ENCODE peak calls at places on chromosome 10, in seven cellular contexts. One of them, this sample, is unnamed.

GRCh38 chr10:68560201-68560915 is at the start of gene TET1:
- DNase-seq in HCT116: peak; percentile 33
- DNase-seq in H1: peak; percentile 97
- DNase-seq in K562: peak; percentile 91
- DNase-seq in GM23338: peak; percentile 96
- DNase-seq in HepG2: peak; percentile 64
- DNase-seq in GM12878: no peak
- DNase-seq in this sample: no peak

GRCh38 chr10:127945335-127945734 is 38.4 kb downstream of the PTPRE start:
- DNase-seq in HCT116: peak; percentile 74
- DNase-seq in H1: no peak
- DNase-seq in K562: no peak
- DNase-seq in GM23338: no peak
- DNase-seq in HepG2: no peak
- DNase-seq in GM12878: no peak
- DNase-seq in this sample: peak; percentile 94

GRCh38 chr10:66943590-66943989 is 17.8 kb downstream of the LRRTM3 start:
- DNase-seq in HCT116: no peak
- DNase-seq in H1: no peak
- DNase-seq in K562: no peak
- DNase-seq in GM23338: no peak
- DNase-seq in HepG2: no peak
- DNase-seq in GM12878: no peak
- DNase-seq in this sample: no peak

GRCh38 chr10:20147679-20148078 is 331.4 kb downstream of the PLXDC2 start:
- DNase-seq in HCT116: no peak
- DNase-seq in H1: no peak
- DNase-seq in K562: no peak
- DNase-seq in GM23338: no peak
- DNase-seq in HepG2: no peak
- DNase-seq in GM12878: no peak
- DNase-seq in this sample: no peak

GRCh38 chr10:68876246-68876918 is 24.7 kb upstream of the DDX50 start:
- DNase-seq in HCT116: no peak
- DNase-seq in H1: no peak
- DNase-seq in K562: no peak
- DNase-seq in GM23338: no peak
- DNase-seq in HepG2: peak; percentile 96
- DNase-seq in GM12878: no peak
- DNase-seq in this sample: no peak

GRCh38 chr10:103445767-103446567 is 6.2 kb downstream of the CALHM2 start:
- DNase-seq in HCT116: no peak
- DNase-seq in H1: no peak
- DNase-seq in K562: no peak
- DNase-seq in GM23338: no peak
- DNase-seq in HepG2: no peak
- DNase-seq in GM12878: no peak
- DNase-seq in this sample: peak; percentile 76

GRCh38 chr10:84310470-84310869 is 17.9 kb upstream of the CCSER2 start:
- DNase-seq in HCT116: no peak
- DNase-seq in H1: no peak
- DNase-seq in K562: peak; percentile 53
- DNase-seq in GM23338: no peak
- DNase-seq in HepG2: no peak
- DNase-seq in GM12878: no peak
- DNase-seq in this sample: no peak

GRCh38 chr10:104267721-104268690 is 978 bp upstream of the GSTO2 start:
- DNase-seq in HCT116: no peak
- DNase-seq in H1: no peak
- DNase-seq in K562: no peak
- DNase-seq in GM23338: no peak
- DNase-seq in HepG2: no peak
- DNase-seq in GM12878: no peak
- DNase-seq in this sample: no peak

GRCh38 chr10:91796332-91797076 is 1.7 kb upstream of the TNKS2 start:
- DNase-seq in HCT116: no peak
- DNase-seq in H1: peak; percentile 65
- DNase-seq in K562: peak; percentile 55
- DNase-seq in GM23338: peak; percentile 72
- DNase-seq in HepG2: peak; percentile 4
- DNase-seq in GM12878: peak; percentile 64
- DNase-seq in this sample: peak; percentile 32

GRCh38 chr10:110556993-110557601 is 10.4 kb upstream of the SMC3 start:
- DNase-seq in HCT116: peak; percentile 73
- DNase-seq in H1: peak; percentile 70
- DNase-seq in K562: peak; percentile 75
- DNase-seq in GM23338: peak; percentile 93
- DNase-seq in HepG2: peak; percentile 24
- DNase-seq in GM12878: no peak
- DNase-seq in this sample: peak; percentile 44

GRCh38 chr10:126252884-126253612 is 135.2 kb downstream of the ADAM12 start:
- DNase-seq in HCT116: no peak
- DNase-seq in H1: no peak
- DNase-seq in K562: peak; percentile 16
- DNase-seq in GM23338: no peak
- DNase-seq in HepG2: no peak
- DNase-seq in GM12878: no peak
- DNase-seq in this sample: peak; percentile 7

GRCh38 chr10:24858244-24858907 is 94.0 kb downstream of the PRTFDC1 start:
- DNase-seq in HCT116: no peak
- DNase-seq in H1: no peak
- DNase-seq in K562: no peak
- DNase-seq in GM23338: peak; percentile 37
- DNase-seq in HepG2: no peak
- DNase-seq in GM12878: no peak
- DNase-seq in this sample: peak; percentile 69

GRCh38 chr10:77392851-77393250 is 244.8 kb downstream of the KCNMA1 start:
- DNase-seq in HCT116: peak; percentile 50
- DNase-seq in H1: no peak
- DNase-seq in K562: no peak
- DNase-seq in GM23338: no peak
- DNase-seq in HepG2: no peak
- DNase-seq in GM12878: no peak
- DNase-seq in this sample: peak; percentile 93

GRCh38 chr10:14374745-14375445 is 44.2 kb upstream of the FRMD4A start:
- DNase-seq in HCT116: no peak
- DNase-seq in H1: no peak
- DNase-seq in K562: no peak
- DNase-seq in GM23338: no peak
- DNase-seq in HepG2: no peak
- DNase-seq in GM12878: no peak
- DNase-seq in this sample: no peak

GRCh38 chr10:16384064-16384463 is 52.7 kb upstream of the PTER start:
- DNase-seq in HCT116: no peak
- DNase-seq in H1: no peak
- DNase-seq in K562: no peak
- DNase-seq in GM23338: no peak
- DNase-seq in HepG2: no peak
- DNase-seq in GM12878: no peak
- DNase-seq in this sample: no peak

GRCh38 chr10:127145173-127145572 is 51.2 kb downstream of the INSYN2A start:
- DNase-seq in HCT116: peak; percentile 24
- DNase-seq in H1: no peak
- DNase-seq in K562: no peak
- DNase-seq in GM23338: no peak
- DNase-seq in HepG2: no peak
- DNase-seq in GM12878: no peak
- DNase-seq in this sample: peak; percentile 7

GRCh38 chr10:97103682-97104081 is 82.1 kb downstream of the SLIT1 start:
- DNase-seq in HCT116: no peak
- DNase-seq in H1: no peak
- DNase-seq in K562: no peak
- DNase-seq in GM23338: no peak
- DNase-seq in HepG2: no peak
- DNase-seq in GM12878: no peak
- DNase-seq in this sample: no peak

GRCh38 chr10:85612833-85613232 is 753.8 kb downstream of the GRID1 start:
- DNase-seq in HCT116: peak; percentile 8
- DNase-seq in H1: peak; percentile 62
- DNase-seq in K562: no peak
- DNase-seq in GM23338: peak; percentile 33
- DNase-seq in HepG2: no peak
- DNase-seq in GM12878: no peak
- DNase-seq in this sample: no peak

GRCh38 chr10:68105820-68106219 is 3.5 kb upstream of the MYPN start:
- DNase-seq in HCT116: no peak
- DNase-seq in H1: no peak
- DNase-seq in K562: no peak
- DNase-seq in GM23338: no peak
- DNase-seq in HepG2: no peak
- DNase-seq in GM12878: no peak
- DNase-seq in this sample: no peak

GRCh38 chr10:86130737-86131475 is 235.7 kb downstream of the GRID1 start:
- DNase-seq in HCT116: no peak
- DNase-seq in H1: no peak
- DNase-seq in K562: no peak
- DNase-seq in GM23338: no peak
- DNase-seq in HepG2: no peak
- DNase-seq in GM12878: no peak
- DNase-seq in this sample: no peak

GRCh38 chr10:96714031-96714590 is 6.2 kb downstream of the PIK3AP1 start:
- DNase-seq in HCT116: no peak
- DNase-seq in H1: no peak
- DNase-seq in K562: no peak
- DNase-seq in GM23338: no peak
- DNase-seq in HepG2: no peak
- DNase-seq in GM12878: no peak
- DNase-seq in this sample: no peak

GRCh38 chr10:15775513-15775912 is 55.8 kb upstream of the ITGA8 start:
- DNase-seq in HCT116: no peak
- DNase-seq in H1: no peak
- DNase-seq in K562: no peak
- DNase-seq in GM23338: no peak
- DNase-seq in HepG2: no peak
- DNase-seq in GM12878: no peak
- DNase-seq in this sample: no peak

GRCh38 chr10:58175990-58176910 is 91.4 kb downstream of the IPMK start:
- DNase-seq in HCT116: no peak
- DNase-seq in H1: no peak
- DNase-seq in K562: peak; percentile 27
- DNase-seq in GM23338: peak; percentile 48
- DNase-seq in HepG2: no peak
- DNase-seq in GM12878: no peak
- DNase-seq in this sample: peak; percentile 24

DNA sequence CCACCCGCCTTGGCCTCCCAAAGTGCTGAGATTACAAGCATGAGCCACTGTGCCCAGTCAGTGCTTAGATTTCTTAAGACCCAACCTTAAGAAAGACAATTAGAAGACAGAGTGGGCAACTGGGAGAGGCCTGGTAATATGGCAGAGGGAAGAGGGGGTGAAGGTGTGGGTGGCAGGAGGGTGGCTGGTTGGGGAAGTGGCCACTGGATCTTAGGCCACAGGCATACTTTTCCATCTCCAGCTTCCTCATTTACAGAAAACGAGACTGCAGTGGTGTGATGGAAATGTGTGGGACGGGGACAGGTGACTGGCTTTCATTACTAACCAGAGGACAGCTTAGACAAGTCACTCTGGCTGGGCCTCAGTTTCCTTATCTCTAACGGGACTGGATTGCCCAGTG is 1.0 kb upstream of the FFAR4 start:
- DNase-seq in HCT116: no peak
- DNase-seq in H1: no peak
- DNase-seq in K562: no peak
- DNase-seq in GM23338: no peak
- DNase-seq in HepG2: no peak
- DNase-seq in GM12878: no peak
- DNase-seq in this sample: no peak
- TF ChIP-seq POLR2AphosphoS5 in HCT116: no peak
- TF ChIP-seq POLR2AphosphoS5 in H1: no peak
- TF ChIP-seq POLR2AphosphoS5 in K562: no peak
- TF ChIP-seq POLR2AphosphoS5 in GM23338: no peak
- TF ChIP-seq POLR2AphosphoS5 in HepG2: no peak
- TF ChIP-seq POLR2AphosphoS5 in GM12878: no peak
- TF ChIP-seq POLR2AphosphoS5 in this sample: no peak

GRCh38 chr10:124291009-124291671 is 127.6 kb downstream of the OAT start:
- DNase-seq in HCT116: no peak
- DNase-seq in H1: no peak
- DNase-seq in K562: no peak
- DNase-seq in GM23338: no peak
- DNase-seq in HepG2: no peak
- DNase-seq in GM12878: no peak
- DNase-seq in this sample: no peak

GRCh38 chr10:124287791-124288190 is 130.9 kb downstream of the OAT start:
- DNase-seq in HCT116: no peak
- DNase-seq in H1: no peak
- DNase-seq in K562: no peak
- DNase-seq in GM23338: no peak
- DNase-seq in HepG2: no peak
- DNase-seq in GM12878: no peak
- DNase-seq in this sample: no peak

GRCh38 chr10:124290095-124290795 is 128.5 kb downstream of the OAT start:
- DNase-seq in HCT116: no peak
- DNase-seq in H1: no peak
- DNase-seq in K562: peak; percentile 39
- DNase-seq in GM23338: no peak
- DNase-seq in HepG2: no peak
- DNase-seq in GM12878: peak; percentile 80
- DNase-seq in this sample: no peak

GRCh38 chr10:124287071-124287685 is 131.5 kb downstream of the OAT start:
- DNase-seq in HCT116: no peak
- DNase-seq in H1: no peak
- DNase-seq in K562: no peak
- DNase-seq in GM23338: no peak
- DNase-seq in HepG2: no peak
- DNase-seq in GM12878: no peak
- DNase-seq in this sample: no peak

GRCh38 chr10:124288928-124289921 is 129.5 kb downstream of the OAT start:
- DNase-seq in HCT116: no peak
- DNase-seq in H1: no peak
- DNase-seq in K562: no peak
- DNase-seq in GM23338: no peak
- DNase-seq in HepG2: no peak
- DNase-seq in GM12878: no peak
- DNase-seq in this sample: no peak
- TF ChIP-seq EZH2 in HCT116: no peak
- TF ChIP-seq EZH2 in H1: no peak
- TF ChIP-seq EZH2 in K562: no peak
- TF ChIP-seq EZH2 in GM23338: no peak
- TF ChIP-seq EZH2 in HepG2: no peak
- TF ChIP-seq EZH2 in GM12878: no peak
- TF ChIP-seq EZH2 in this sample: no peak

DNA sequence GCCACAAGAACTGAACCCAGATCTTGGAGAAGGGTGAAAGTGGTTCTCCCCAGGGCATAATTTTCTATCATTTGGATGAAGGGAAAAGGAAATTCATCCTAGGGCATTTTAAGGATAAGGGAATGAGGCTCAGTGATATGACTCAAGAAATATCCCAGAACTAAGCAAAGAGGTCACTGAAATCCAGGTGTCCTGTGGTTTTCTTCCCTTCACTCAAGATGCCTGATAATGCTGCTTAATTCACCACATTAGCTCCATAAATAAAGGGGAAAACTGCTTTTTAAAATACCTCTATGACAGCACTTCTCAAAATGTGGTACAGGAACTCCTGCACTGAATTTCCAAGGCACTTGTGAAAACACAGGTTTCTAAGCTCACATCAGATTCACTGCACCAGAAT is 2.7 kb downstream of the IFIT3 start:
- DNase-seq in HCT116: no peak
- DNase-seq in H1: no peak
- DNase-seq in K562: no peak
- DNase-seq in GM23338: no peak
- DNase-seq in HepG2: no peak
- DNase-seq in GM12878: no peak
- DNase-seq in this sample: no peak
- H3K4me2 ChIP-seq in HCT116: no peak overlapping the region
- H3K4me2 ChIP-seq in H1: no peak overlapping the region
- H3K4me2 ChIP-seq in K562: no peak overlapping the region
- H3K4me2 ChIP-seq in GM23338: no peak overlapping the region
- H3K4me2 ChIP-seq in HepG2: no peak overlapping the region
- H3K4me2 ChIP-seq in GM12878: peak overlapping the region; percentile 77
- H3K4me2 ChIP-seq in this sample: no peak overlapping the region

GRCh38 chr10:75202321-75203096 is 8.1 kb upstream of the VDAC2 start:
- DNase-seq in HCT116: no peak
- DNase-seq in H1: no peak
- DNase-seq in K562: no peak
- DNase-seq in GM23338: no peak
- DNase-seq in HepG2: peak; percentile 41
- DNase-seq in GM12878: no peak
- DNase-seq in this sample: no peak
- TF ChIP-seq POLR2AphosphoS5 in HCT116: no peak
- TF ChIP-seq POLR2AphosphoS5 in H1: no peak
- TF ChIP-seq POLR2AphosphoS5 in K562: no peak
- TF ChIP-seq POLR2AphosphoS5 in GM23338: no peak
- TF ChIP-seq POLR2AphosphoS5 in HepG2: no peak
- TF ChIP-seq POLR2AphosphoS5 in GM12878: no peak
- TF ChIP-seq POLR2AphosphoS5 in this sample: no peak

This sample was measured in endothelial cell of umbilical vein.